ENCODE peak calls at places on chromosomes 16 and 17, in eight cellular contexts. O is left ventricle myocardium inferior; Z is EL; X is stimulated activated CD4-positive, alpha-beta T cell treated with anti-CD3 and anti-CD28 coated beads, Interleukin-1b, Interleukin-23, amount 100 ng/mL, for 1 hour; J is amniotic stem cell; I is activated CD4-positive, alpha-beta T cell treated with anti-CD3 and anti-CD28 coated beads, Interleukin-2, amount 10 ng/mL, durations not matched to agents 7 days and 5 days; D is fibroblast of lung; V is HEK293T. Y is an unnamed sample.

GRCh38 chr17:29024456-29024952 is 18.4 kb upstream of the PIPOX start:
- DNase-seq in O (no peak), Z (no peak), X (no peak), J (no peak), I (no peak), D (no peak), V (no peak), Y (no peak)

GRCh38 chr16:26051078-26051477 is 359.3 kb downstream of the HS3ST4 start:
- DNase-seq in O (no peak), Z (no peak), X (no peak), J (no peak), I (no peak), D (no peak), V (no peak), Y (no peak)

GRCh38 chr16:3999479-3999868 is 116.8 kb downstream of the ADCY9 start:
- DNase-seq in O (peak; percentile 60), Z (peak; percentile 64), X (no peak), J (no peak), I (no peak), D (peak; percentile 74), V (peak; percentile 50), Y (peak; percentile 63)

GRCh38 chr17:81929253-81930141 is 2.0 kb upstream of the MAFG start:
- DNase-seq in O (no peak), Z (no peak), X (no peak), J (no peak), I (no peak), D (no peak), V (no peak), Y (no peak)

GRCh38 chr16:1871974-1872635 is at the start of gene MEIOB:
- DNase-seq in O (no peak), Z (peak; percentile 10), X (peak; percentile 35), J (no peak), I (peak; percentile 38), D (no peak), V (no peak), Y (peak; percentile 6)

GRCh38 chr16:83513006-83513755 is 294.6 kb upstream of the HSBP1 start:
- DNase-seq in O (no peak), Z (peak; percentile 86), X (no peak), J (peak; percentile 25), I (no peak), D (peak; percentile 90), V (no peak), Y (peak; percentile 90)

GRCh38 chr17:80529104-80529903 is 15.3 kb upstream of the RPTOR start:
- DNase-seq in O (no peak), Z (no peak), X (no peak), J (no peak), I (no peak), D (no peak), V (no peak), Y (no peak)

GRCh38 chr17:56947741-56948140 is 13.1 kb downstream of the COIL start:
- DNase-seq in O (no peak), Z (no peak), X (no peak), J (no peak), I (no peak), D (no peak), V (no peak), Y (no peak)

GRCh38 chr17:76534831-76535732 is 2.4 kb downstream of the CYGB start:
- DNase-seq in O (peak; percentile 14), Z (no peak), X (no peak), J (no peak), I (no peak), D (no peak), V (no peak), Y (no peak)

GRCh38 chr16:78407191-78407590 is 307.7 kb downstream of the WWOX start:
- DNase-seq in O (no peak), Z (no peak), X (no peak), J (no peak), I (no peak), D (peak; percentile 41), V (no peak), Y (no peak)

GRCh38 chr17:78089557-78090281 is 38.8 kb downstream of the TMC6 start:
- DNase-seq in O (no peak), Z (no peak), X (no peak), J (no peak), I (no peak), D (no peak), V (no peak), Y (no peak)

GRCh38 chr16:75248536-75249380 is 2.7 kb downstream of the BCAR1 start:
- DNase-seq in O (no peak), Z (no peak), X (no peak), J (no peak), I (no peak), D (no peak), V (no peak), Y (no peak)

GRCh38 chr16:56534847-56535383 is 15.1 kb upstream of the BBS2 start:
- DNase-seq in O (no peak), Z (no peak), X (no peak), J (no peak), I (no peak), D (no peak), V (no peak), Y (no peak)

GRCh38 chr16:90077757-90078593 is 844 bp upstream of the PRDM7 start:
- DNase-seq in O (no peak), Z (no peak), X (no peak), J (no peak), I (peak; percentile 59), D (peak; percentile 42), V (no peak), Y (peak; percentile 44)

Y was measured in astrocyte of the spinal cord.